ENCODE peak calls at places on chromosome 3, in eight cellular contexts. L is NCI-H1417 treated with DMSO at 0.1 percent for 48 hours, O is GDM1, D is body of pancreas, J is AG09319, V is A172, M is heart left ventricle, N is iPS-NIHi11. U is an unnamed sample.

GRCh38 chr3:188788621-188789081 is 383.1 kb upstream of the TPRG1 start:
- DNase-seq in L (no peak), O (no peak), D (no peak), J (no peak), V (peak; percentile 66), M (no peak), N (no peak), U (no peak)

GRCh38 chr3:54580453-54580852 is 347.4 kb downstream of the LRTM1 start:
- DNase-seq in L (no peak), O (no peak), D (no peak), J (no peak), V (no peak), M (no peak), N (no peak), U (no peak)

GRCh38 chr3:30760040-30760439 is 134.4 kb downstream of the GADL1 start:
- DNase-seq in L (no peak), O (no peak), D (no peak), J (no peak), V (no peak), M (no peak), N (no peak), U (no peak)

GRCh38 chr3:125058959-125059358 is 3.2 kb upstream of the HEG1 start:
- DNase-seq in L (no peak), O (no peak), D (no peak), J (no peak), V (no peak), M (no peak), N (no peak), U (no peak)

GRCh38 chr3:177827517-177828249 is 630.4 kb upstream of the TBL1XR1 start:
- DNase-seq in L (no peak), O (no peak), D (no peak), J (peak; percentile 67), V (peak; percentile 69), M (no peak), N (no peak), U (no peak)

GRCh38 chr3:195532345-195532744 is 10.8 kb downstream of the PPP1R2 start:
- DNase-seq in L (no peak), O (no peak), D (no peak), J (no peak), V (no peak), M (no peak), N (no peak), U (no peak)

GRCh38 chr3:115146032-115146417 is 1.1 kb downstream of the ZBTB20 start:
- DNase-seq in L (no peak), O (peak; percentile 45), D (peak; percentile 68), J (peak; percentile 32), V (peak; percentile 68), M (no peak), N (peak; percentile 13), U (peak; percentile 39)

GRCh38 chr3:150169279-150169970 is 198.7 kb upstream of the PFN2 start:
- DNase-seq in L (no peak), O (no peak), D (no peak), J (no peak), V (no peak), M (no peak), N (no peak), U (no peak)

GRCh38 chr3:67361770-67362169 is 292.6 kb downstream of the SUCLG2 start:
- DNase-seq in L (no peak), O (no peak), D (no peak), J (no peak), V (no peak), M (no peak), N (no peak), U (no peak)

GRCh38 chr3:119643528-119643927 is 16.9 kb downstream of the POPDC2 start:
- DNase-seq in L (no peak), O (no peak), D (no peak), J (no peak), V (peak; percentile 77), M (no peak), N (no peak), U (no peak)

GRCh38 chr3:134503266-134503665 is 17.4 kb downstream of the CEP63 start:
- DNase-seq in L (no peak), O (no peak), D (no peak), J (no peak), V (no peak), M (no peak), N (no peak), U (no peak)

GRCh38 chr3:152834354-152835310 is at the start of gene P2RY1:
- DNase-seq in L (peak; percentile 62), O (peak; percentile 84), D (peak; percentile 50), J (no peak), V (peak; percentile 48), M (peak; percentile 86), N (peak; percentile 90), U (peak; percentile 80)

GRCh38 chr3:31254483-31254882 is 278.2 kb upstream of the STT3B start:
- DNase-seq in L (no peak), O (no peak), D (no peak), J (no peak), V (no peak), M (no peak), N (no peak), U (no peak)

GRCh38 chr3:12751548-12751947 is 7.5 kb downstream of the TMEM40 start:
- DNase-seq in L (no peak), O (no peak), D (no peak), J (no peak), V (peak; percentile 43), M (no peak), N (no peak), U (no peak)

GRCh38 chr3:189724366-189724765 is 93.2 kb downstream of the TP63 start:
- DNase-seq in L (no peak), O (no peak), D (no peak), J (peak; percentile 25), V (no peak), M (no peak), N (no peak), U (no peak)

GRCh38 chr3:66037330-66037985 is 1.3 kb downstream of the MAGI1 start:
- DNase-seq in L (no peak), O (no peak), D (peak; percentile 67), J (no peak), V (peak; percentile 33), M (peak; percentile 70), N (peak; percentile 61), U (peak; percentile 61)

GRCh38 chr3:23712656-23713559 is 92.8 kb upstream of the UBE2E1 start:
- DNase-seq in L (peak; percentile 20), O (no peak), D (peak; percentile 23), J (peak; percentile 69), V (peak; percentile 89), M (no peak), N (peak; percentile 70), U (no peak)

GRCh38 chr3:192033246-192033645 is 572.3 kb downstream of the PYDC2 start:
- DNase-seq in L (no peak), O (no peak), D (no peak), J (no peak), V (no peak), M (no peak), N (peak; percentile 6), U (no peak)